ENCODE peak calls at places on chromosomes 4 and X, in nine cellular contexts. One of them, this sample, is unnamed.
A peak's percentile ranks its signal among the peaks of the same experiment; 100 is the strongest.

GRCh38 chrX:3549442-3549875 is 164.0 kb downstream of the PRKX start:
- DNase-seq in AML-193: no peak
- DNase-seq in DMS153: no peak
- DNase-seq in activated naive CD4-positive, alpha-beta T cell treated with anti-CD3 and anti-CD28 coated beads, Interleukin-2, amount 50 U/mL, for 16 hours: no peak
- DNase-seq in sciatic nerve: no peak
- DNase-seq in T-helper 9 cell: no peak
- DNase-seq in stimulated activated CD8-positive, alpha-beta memory T cell treated with anti-CD3 and anti-CD28 coated beads, Interleukin-2, amount 100 ng/mL, for 48 hours: no peak
- DNase-seq in IMR-90: peak; percentile 48
- DNase-seq in spleen: no peak
- DNase-seq in this sample: peak; percentile 35

GRCh38 chr4:140497776-140498636 is at the start of gene MGAT4D:
- DNase-seq in AML-193: no peak
- DNase-seq in DMS153: no peak
- DNase-seq in activated naive CD4-positive, alpha-beta T cell treated with anti-CD3 and anti-CD28 coated beads, Interleukin-2, amount 50 U/mL, for 16 hours: no peak
- DNase-seq in sciatic nerve: no peak
- DNase-seq in T-helper 9 cell: no peak
- DNase-seq in stimulated activated CD8-positive, alpha-beta memory T cell treated with anti-CD3 and anti-CD28 coated beads, Interleukin-2, amount 100 ng/mL, for 48 hours: no peak
- DNase-seq in IMR-90: no peak
- DNase-seq in spleen: peak; percentile 72
- DNase-seq in this sample: no peak

GRCh38 chr4:164579270-164579942 is 174.5 kb upstream of the SMIM31 start:
- DNase-seq in AML-193: no peak
- DNase-seq in DMS153: no peak
- DNase-seq in activated naive CD4-positive, alpha-beta T cell treated with anti-CD3 and anti-CD28 coated beads, Interleukin-2, amount 50 U/mL, for 16 hours: no peak
- DNase-seq in sciatic nerve: no peak
- DNase-seq in T-helper 9 cell: no peak
- DNase-seq in stimulated activated CD8-positive, alpha-beta memory T cell treated with anti-CD3 and anti-CD28 coated beads, Interleukin-2, amount 100 ng/mL, for 48 hours: no peak
- DNase-seq in IMR-90: no peak
- DNase-seq in spleen: peak; percentile 47
- DNase-seq in this sample: no peak

GRCh38 chr4:76498550-76498949 is 63.5 kb downstream of the SHROOM3 start:
- DNase-seq in AML-193: no peak
- DNase-seq in DMS153: no peak
- DNase-seq in activated naive CD4-positive, alpha-beta T cell treated with anti-CD3 and anti-CD28 coated beads, Interleukin-2, amount 50 U/mL, for 16 hours: no peak
- DNase-seq in sciatic nerve: no peak
- DNase-seq in T-helper 9 cell: no peak
- DNase-seq in stimulated activated CD8-positive, alpha-beta memory T cell treated with anti-CD3 and anti-CD28 coated beads, Interleukin-2, amount 100 ng/mL, for 48 hours: no peak
- DNase-seq in IMR-90: no peak
- DNase-seq in spleen: no peak
- DNase-seq in this sample: peak; percentile 24

GRCh38 chrX:24899391-24899790 is 116.4 kb downstream of the ARX start:
- DNase-seq in AML-193: no peak
- DNase-seq in DMS153: no peak
- DNase-seq in activated naive CD4-positive, alpha-beta T cell treated with anti-CD3 and anti-CD28 coated beads, Interleukin-2, amount 50 U/mL, for 16 hours: no peak
- DNase-seq in sciatic nerve: no peak
- DNase-seq in T-helper 9 cell: no peak
- DNase-seq in stimulated activated CD8-positive, alpha-beta memory T cell treated with anti-CD3 and anti-CD28 coated beads, Interleukin-2, amount 100 ng/mL, for 48 hours: no peak
- DNase-seq in IMR-90: no peak
- DNase-seq in spleen: no peak
- DNase-seq in this sample: no peak

GRCh38 chrX:22351966-22352365 is 79.3 kb downstream of the CBLL2 start:
- DNase-seq in AML-193: no peak
- DNase-seq in DMS153: no peak
- DNase-seq in activated naive CD4-positive, alpha-beta T cell treated with anti-CD3 and anti-CD28 coated beads, Interleukin-2, amount 50 U/mL, for 16 hours: no peak
- DNase-seq in sciatic nerve: no peak
- DNase-seq in T-helper 9 cell: no peak
- DNase-seq in stimulated activated CD8-positive, alpha-beta memory T cell treated with anti-CD3 and anti-CD28 coated beads, Interleukin-2, amount 100 ng/mL, for 48 hours: no peak
- DNase-seq in IMR-90: no peak
- DNase-seq in spleen: no peak
- DNase-seq in this sample: no peak

GRCh38 chrX:148555101-148555500 is 54.7 kb downstream of the AFF2 start:
- DNase-seq in AML-193: no peak
- DNase-seq in DMS153: no peak
- DNase-seq in activated naive CD4-positive, alpha-beta T cell treated with anti-CD3 and anti-CD28 coated beads, Interleukin-2, amount 50 U/mL, for 16 hours: no peak
- DNase-seq in sciatic nerve: no peak
- DNase-seq in T-helper 9 cell: no peak
- DNase-seq in stimulated activated CD8-positive, alpha-beta memory T cell treated with anti-CD3 and anti-CD28 coated beads, Interleukin-2, amount 100 ng/mL, for 48 hours: no peak
- DNase-seq in IMR-90: no peak
- DNase-seq in spleen: no peak
- DNase-seq in this sample: no peak

GRCh38 chr4:52780206-52780605 is 29.0 kb upstream of the ERVMER34-1 start:
- DNase-seq in AML-193: no peak
- DNase-seq in DMS153: no peak
- DNase-seq in activated naive CD4-positive, alpha-beta T cell treated with anti-CD3 and anti-CD28 coated beads, Interleukin-2, amount 50 U/mL, for 16 hours: no peak
- DNase-seq in sciatic nerve: no peak
- DNase-seq in T-helper 9 cell: no peak
- DNase-seq in stimulated activated CD8-positive, alpha-beta memory T cell treated with anti-CD3 and anti-CD28 coated beads, Interleukin-2, amount 100 ng/mL, for 48 hours: no peak
- DNase-seq in IMR-90: peak; percentile 57
- DNase-seq in spleen: no peak
- DNase-seq in this sample: peak; percentile 23

GRCh38 chr4:153160856-153161598 is 43.2 kb upstream of the TRIM2 start:
- DNase-seq in AML-193: no peak
- DNase-seq in DMS153: no peak
- DNase-seq in activated naive CD4-positive, alpha-beta T cell treated with anti-CD3 and anti-CD28 coated beads, Interleukin-2, amount 50 U/mL, for 16 hours: no peak
- DNase-seq in sciatic nerve: no peak
- DNase-seq in T-helper 9 cell: no peak
- DNase-seq in stimulated activated CD8-positive, alpha-beta memory T cell treated with anti-CD3 and anti-CD28 coated beads, Interleukin-2, amount 100 ng/mL, for 48 hours: no peak
- DNase-seq in IMR-90: no peak
- DNase-seq in spleen: no peak
- DNase-seq in this sample: no peak

GRCh38 chr4:14111730-14112171 is 484.2 kb upstream of the BOD1L1 start:
- DNase-seq in AML-193: no peak
- DNase-seq in DMS153: no peak
- DNase-seq in activated naive CD4-positive, alpha-beta T cell treated with anti-CD3 and anti-CD28 coated beads, Interleukin-2, amount 50 U/mL, for 16 hours: no peak
- DNase-seq in sciatic nerve: no peak
- DNase-seq in T-helper 9 cell: no peak
- DNase-seq in stimulated activated CD8-positive, alpha-beta memory T cell treated with anti-CD3 and anti-CD28 coated beads, Interleukin-2, amount 100 ng/mL, for 48 hours: no peak
- DNase-seq in IMR-90: peak; percentile 13
- DNase-seq in spleen: no peak
- DNase-seq in this sample: no peak

GRCh38 chr4:8409271-8410065 is 31.1 kb downstream of the ACOX3 start:
- DNase-seq in AML-193: no peak
- DNase-seq in DMS153: no peak
- DNase-seq in activated naive CD4-positive, alpha-beta T cell treated with anti-CD3 and anti-CD28 coated beads, Interleukin-2, amount 50 U/mL, for 16 hours: no peak
- DNase-seq in sciatic nerve: peak; percentile 74
- DNase-seq in T-helper 9 cell: peak; percentile 57
- DNase-seq in stimulated activated CD8-positive, alpha-beta memory T cell treated with anti-CD3 and anti-CD28 coated beads, Interleukin-2, amount 100 ng/mL, for 48 hours: peak; percentile 41
- DNase-seq in IMR-90: no peak
- DNase-seq in spleen: peak; percentile 80
- DNase-seq in this sample: no peak

GRCh38 chrX:29237972-29238371 is 650.7 kb downstream of the IL1RAPL1 start:
- DNase-seq in AML-193: no peak
- DNase-seq in DMS153: peak; percentile 67
- DNase-seq in activated naive CD4-positive, alpha-beta T cell treated with anti-CD3 and anti-CD28 coated beads, Interleukin-2, amount 50 U/mL, for 16 hours: no peak
- DNase-seq in sciatic nerve: no peak
- DNase-seq in T-helper 9 cell: no peak
- DNase-seq in stimulated activated CD8-positive, alpha-beta memory T cell treated with anti-CD3 and anti-CD28 coated beads, Interleukin-2, amount 100 ng/mL, for 48 hours: no peak
- DNase-seq in IMR-90: peak; percentile 5
- DNase-seq in spleen: no peak
- DNase-seq in this sample: no peak

GRCh38 chr4:184287697-184288255 is 70.1 kb upstream of the ENPP6 start:
- DNase-seq in AML-193: no peak
- DNase-seq in DMS153: peak; percentile 65
- DNase-seq in activated naive CD4-positive, alpha-beta T cell treated with anti-CD3 and anti-CD28 coated beads, Interleukin-2, amount 50 U/mL, for 16 hours: no peak
- DNase-seq in sciatic nerve: peak; percentile 50
- DNase-seq in T-helper 9 cell: no peak
- DNase-seq in stimulated activated CD8-positive, alpha-beta memory T cell treated with anti-CD3 and anti-CD28 coated beads, Interleukin-2, amount 100 ng/mL, for 48 hours: no peak
- DNase-seq in IMR-90: peak; percentile 68
- DNase-seq in spleen: no peak
- DNase-seq in this sample: peak; percentile 86

GRCh38 chr4:107243141-107243779 is 207.1 kb upstream of the DKK2 start:
- DNase-seq in AML-193: no peak
- DNase-seq in DMS153: peak; percentile 24
- DNase-seq in activated naive CD4-positive, alpha-beta T cell treated with anti-CD3 and anti-CD28 coated beads, Interleukin-2, amount 50 U/mL, for 16 hours: no peak
- DNase-seq in sciatic nerve: no peak
- DNase-seq in T-helper 9 cell: no peak
- DNase-seq in stimulated activated CD8-positive, alpha-beta memory T cell treated with anti-CD3 and anti-CD28 coated beads, Interleukin-2, amount 100 ng/mL, for 48 hours: no peak
- DNase-seq in IMR-90: no peak
- DNase-seq in spleen: no peak
- DNase-seq in this sample: no peak

GRCh38 chr4:129362685-129363274 is 266.8 kb downstream of the C4orf33 start:
- DNase-seq in AML-193: peak; percentile 69
- DNase-seq in DMS153: peak; percentile 46
- DNase-seq in activated naive CD4-positive, alpha-beta T cell treated with anti-CD3 and anti-CD28 coated beads, Interleukin-2, amount 50 U/mL, for 16 hours: peak; percentile 39
- DNase-seq in sciatic nerve: peak; percentile 73
- DNase-seq in T-helper 9 cell: peak; percentile 32
- DNase-seq in stimulated activated CD8-positive, alpha-beta memory T cell treated with anti-CD3 and anti-CD28 coated beads, Interleukin-2, amount 100 ng/mL, for 48 hours: peak; percentile 13
- DNase-seq in IMR-90: peak; percentile 60
- DNase-seq in spleen: no peak
- DNase-seq in this sample: peak; percentile 88

GRCh38 chrX:139766545-139766983 is 58.6 kb upstream of the MCF2 start:
- DNase-seq in AML-193: no peak
- DNase-seq in DMS153: no peak
- DNase-seq in activated naive CD4-positive, alpha-beta T cell treated with anti-CD3 and anti-CD28 coated beads, Interleukin-2, amount 50 U/mL, for 16 hours: no peak
- DNase-seq in sciatic nerve: no peak
- DNase-seq in T-helper 9 cell: no peak
- DNase-seq in stimulated activated CD8-positive, alpha-beta memory T cell treated with anti-CD3 and anti-CD28 coated beads, Interleukin-2, amount 100 ng/mL, for 48 hours: no peak
- DNase-seq in IMR-90: no peak
- DNase-seq in spleen: no peak
- DNase-seq in this sample: no peak

GRCh38 chrX:72052415-72053090 is 79.2 kb downstream of the RTL5 start:
- DNase-seq in AML-193: no peak
- DNase-seq in DMS153: no peak
- DNase-seq in activated naive CD4-positive, alpha-beta T cell treated with anti-CD3 and anti-CD28 coated beads, Interleukin-2, amount 50 U/mL, for 16 hours: no peak
- DNase-seq in sciatic nerve: no peak
- DNase-seq in T-helper 9 cell: no peak
- DNase-seq in stimulated activated CD8-positive, alpha-beta memory T cell treated with anti-CD3 and anti-CD28 coated beads, Interleukin-2, amount 100 ng/mL, for 48 hours: no peak
- DNase-seq in IMR-90: peak; percentile 22
- DNase-seq in spleen: no peak
- DNase-seq in this sample: peak; percentile 30

GRCh38 chr4:40747436-40747835 is 2.3 kb upstream of the NSUN7 start:
- DNase-seq in AML-193: no peak
- DNase-seq in DMS153: peak; percentile 9
- DNase-seq in activated naive CD4-positive, alpha-beta T cell treated with anti-CD3 and anti-CD28 coated beads, Interleukin-2, amount 50 U/mL, for 16 hours: no peak
- DNase-seq in sciatic nerve: no peak
- DNase-seq in T-helper 9 cell: no peak
- DNase-seq in stimulated activated CD8-positive, alpha-beta memory T cell treated with anti-CD3 and anti-CD28 coated beads, Interleukin-2, amount 100 ng/mL, for 48 hours: no peak
- DNase-seq in IMR-90: no peak
- DNase-seq in spleen: no peak
- DNase-seq in this sample: no peak

This sample was measured in choroid plexus epithelial cell.